ENCODE peak calls at places on chromosomes 4 and X, in eight cellular contexts. One of them, this sample, is unnamed.

GRCh38 chrX:108735087-108735679 is 1.2 kb downstream of the IRS4 start:
- DNase-seq in adrenal gland: no peak
- DNase-seq in thyroid gland: peak; percentile 51
- DNase-seq in GM12891: no peak
- DNase-seq in Peyer's patch: no peak
- DNase-seq in IMR-90: no peak
- DNase-seq in H54: no peak
- DNase-seq in vagina: no peak
- DNase-seq in this sample: peak; percentile 7

GRCh38 chrX:475926-476723 is 89.4 kb upstream of the PPP2R3B start:
- DNase-seq in adrenal gland: no peak
- DNase-seq in Peyer's patch: no peak
- DNase-seq in IMR-90: no peak
- DNase-seq in GM12891: no peak
- DNase-seq in thyroid gland: no peak
- DNase-seq in H54: no peak
- DNase-seq in vagina: no peak
- DNase-seq in this sample: no peak

GRCh38 chrX:25897758-25898157 is 240.4 kb upstream of the MAGEB18 start:
- DNase-seq in thyroid gland: no peak
- DNase-seq in vagina: no peak
- DNase-seq in IMR-90: no peak
- DNase-seq in Peyer's patch: no peak
- DNase-seq in H54: no peak
- DNase-seq in GM12891: no peak
- DNase-seq in adrenal gland: no peak
- DNase-seq in this sample: no peak

GRCh38 chrX:130071611-130072349 is 38.5 kb downstream of the ELF4 start:
- DNase-seq in thyroid gland: no peak
- DNase-seq in adrenal gland: no peak
- DNase-seq in IMR-90: no peak
- DNase-seq in Peyer's patch: no peak
- DNase-seq in vagina: no peak
- DNase-seq in H54: no peak
- DNase-seq in GM12891: no peak
- DNase-seq in this sample: no peak

GRCh38 chrX:30153881-30154260 is 61.5 kb upstream of the MAGEB2 start:
- DNase-seq in adrenal gland: no peak
- DNase-seq in H54: no peak
- DNase-seq in IMR-90: peak; percentile 31
- DNase-seq in Peyer's patch: no peak
- DNase-seq in vagina: no peak
- DNase-seq in GM12891: no peak
- DNase-seq in thyroid gland: no peak
- DNase-seq in this sample: no peak

GRCh38 chrX:140723251-140723650 is 13.7 kb downstream of the LINC00632 start:
- DNase-seq in IMR-90: peak; percentile 19
- DNase-seq in Peyer's patch: no peak
- DNase-seq in adrenal gland: no peak
- DNase-seq in thyroid gland: no peak
- DNase-seq in vagina: no peak
- DNase-seq in H54: no peak
- DNase-seq in GM12891: no peak
- DNase-seq in this sample: no peak

GRCh38 chr4:17376205-17376604 is 135.7 kb downstream of the QDPR start:
- DNase-seq in adrenal gland: no peak
- DNase-seq in GM12891: no peak
- DNase-seq in vagina: no peak
- DNase-seq in thyroid gland: no peak
- DNase-seq in Peyer's patch: no peak
- DNase-seq in H54: no peak
- DNase-seq in IMR-90: peak; percentile 4
- DNase-seq in this sample: no peak

GRCh38 chr4:7041851-7042696 is 1.1 kb upstream of the TADA2B start:
- DNase-seq in H54: peak; percentile 44
- DNase-seq in thyroid gland: peak; percentile 50
- DNase-seq in GM12891: peak; percentile 59
- DNase-seq in IMR-90: peak; percentile 55
- DNase-seq in Peyer's patch: peak; percentile 35
- DNase-seq in adrenal gland: peak; percentile 56
- DNase-seq in vagina: no peak
- DNase-seq in this sample: peak; percentile 20

GRCh38 chr4:127997534-127998388 is 32.6 kb downstream of the ABHD18 start:
- DNase-seq in adrenal gland: no peak
- DNase-seq in vagina: no peak
- DNase-seq in H54: peak; percentile 22
- DNase-seq in IMR-90: peak; percentile 63
- DNase-seq in Peyer's patch: no peak
- DNase-seq in thyroid gland: peak; percentile 5
- DNase-seq in GM12891: peak; percentile 19
- DNase-seq in this sample: no peak

GRCh38 chrX:139113682-139114081 is 402.2 kb upstream of the FGF13 start:
- DNase-seq in vagina: no peak
- DNase-seq in IMR-90: no peak
- DNase-seq in Peyer's patch: no peak
- DNase-seq in adrenal gland: no peak
- DNase-seq in GM12891: no peak
- DNase-seq in thyroid gland: no peak
- DNase-seq in H54: no peak
- DNase-seq in this sample: no peak

GRCh38 chrX:500481-501010 is 113.8 kb upstream of the PPP2R3B start:
- DNase-seq in H54: no peak
- DNase-seq in IMR-90: no peak
- DNase-seq in adrenal gland: no peak
- DNase-seq in GM12891: no peak
- DNase-seq in thyroid gland: no peak
- DNase-seq in vagina: peak; percentile 61
- DNase-seq in Peyer's patch: no peak
- DNase-seq in this sample: no peak

GRCh38 chr4:168593399-168593798 is 96.5 kb downstream of the PALLD start:
- DNase-seq in vagina: no peak
- DNase-seq in adrenal gland: no peak
- DNase-seq in Peyer's patch: no peak
- DNase-seq in IMR-90: peak; percentile 76
- DNase-seq in H54: no peak
- DNase-seq in thyroid gland: no peak
- DNase-seq in GM12891: no peak
- DNase-seq in this sample: no peak

GRCh38 chr4:188299161-188299560 is 159.9 kb downstream of the TRIML1 start:
- DNase-seq in vagina: no peak
- DNase-seq in GM12891: no peak
- DNase-seq in adrenal gland: no peak
- DNase-seq in thyroid gland: no peak
- DNase-seq in IMR-90: peak; percentile 15
- DNase-seq in H54: no peak
- DNase-seq in Peyer's patch: no peak
- DNase-seq in this sample: no peak

GRCh38 chr4:73811841-73812240 is 24.6 kb upstream of the CXCL6 start:
- DNase-seq in H54: no peak
- DNase-seq in thyroid gland: no peak
- DNase-seq in adrenal gland: no peak
- DNase-seq in GM12891: no peak
- DNase-seq in IMR-90: no peak
- DNase-seq in Peyer's patch: no peak
- DNase-seq in vagina: no peak
- DNase-seq in this sample: no peak

GRCh38 chrX:153766871-153767673 is 3.0 kb downstream of the PLXNB3 start:
- DNase-seq in GM12891: no peak
- DNase-seq in adrenal gland: peak; percentile 49
- DNase-seq in H54: no peak
- DNase-seq in Peyer's patch: no peak
- DNase-seq in vagina: no peak
- DNase-seq in IMR-90: no peak
- DNase-seq in thyroid gland: no peak
- DNase-seq in this sample: no peak

GRCh38 chr4:137531951-137532868 is at the start of gene PCDH18:
- DNase-seq in IMR-90: peak; percentile 98
- DNase-seq in adrenal gland: peak; percentile 78
- DNase-seq in H54: peak; percentile 19
- DNase-seq in Peyer's patch: peak; percentile 30
- DNase-seq in thyroid gland: peak; percentile 90
- DNase-seq in GM12891: no peak
- DNase-seq in vagina: no peak
- DNase-seq in this sample: peak; percentile 76
- TF ChIP-seq POLR2A in IMR-90: peak; percentile 79
- TF ChIP-seq POLR2A in adrenal gland: peak; percentile 66
- TF ChIP-seq POLR2A in H54: peak; percentile 16
- TF ChIP-seq POLR2A in Peyer's patch: no peak
- TF ChIP-seq POLR2A in thyroid gland: peak; percentile 78
- TF ChIP-seq POLR2A in GM12891: no peak
- TF ChIP-seq POLR2A in vagina: peak; percentile 61
- TF ChIP-seq POLR2A in this sample: peak; percentile 29

GRCh38 chr4:47729086-47729763 is 108.6 kb downstream of the CORIN start:
- DNase-seq in adrenal gland: no peak
- DNase-seq in IMR-90: peak; percentile 11
- DNase-seq in H54: no peak
- DNase-seq in GM12891: no peak
- DNase-seq in vagina: no peak
- DNase-seq in thyroid gland: no peak
- DNase-seq in Peyer's patch: no peak
- DNase-seq in this sample: no peak
- TF ChIP-seq POLR2A in adrenal gland: no peak
- TF ChIP-seq POLR2A in IMR-90: no peak
- TF ChIP-seq POLR2A in H54: no peak
- TF ChIP-seq POLR2A in GM12891: no peak
- TF ChIP-seq POLR2A in vagina: no peak
- TF ChIP-seq POLR2A in thyroid gland: no peak
- TF ChIP-seq POLR2A in Peyer's patch: no peak
- TF ChIP-seq POLR2A in this sample: no peak

DNA sequence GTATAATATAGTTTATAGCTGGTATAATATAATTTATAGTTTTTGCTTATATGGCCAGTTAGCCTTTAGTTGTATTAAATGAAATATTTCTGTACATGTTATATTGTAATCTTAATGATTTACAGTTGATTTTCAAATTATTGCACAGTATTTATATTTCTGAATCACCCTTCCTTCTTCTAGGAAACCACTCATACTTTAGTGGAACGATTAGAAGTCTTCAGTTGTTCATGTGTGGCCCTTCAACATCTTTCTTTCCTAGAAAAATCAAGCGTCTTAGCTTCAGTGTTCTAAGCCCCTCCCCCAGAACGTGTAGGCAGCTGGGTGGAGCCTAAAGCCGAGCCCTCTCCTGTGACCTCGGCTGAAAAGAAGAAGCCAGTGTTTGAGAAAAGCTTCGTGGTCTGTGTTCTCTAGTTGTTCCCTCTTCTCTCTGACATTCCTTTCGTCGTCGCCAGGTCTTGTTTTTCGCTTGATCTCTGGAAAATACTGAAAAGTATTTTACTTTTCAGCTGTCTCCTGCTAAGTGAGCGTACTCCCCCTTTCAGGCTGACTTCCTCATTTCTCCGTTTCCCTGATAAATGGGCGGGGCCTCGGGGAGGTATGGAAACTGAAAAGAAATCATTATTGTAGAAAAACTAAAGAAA is at the start of gene C4orf33:
- DNase-seq in IMR-90: peak; percentile 66
- DNase-seq in Peyer's patch: peak; percentile 83
- DNase-seq in thyroid gland: peak; percentile 73
- DNase-seq in H54: peak; percentile 27
- DNase-seq in vagina: no peak
- DNase-seq in GM12891: peak; percentile 43
- DNase-seq in adrenal gland: peak; percentile 67
- DNase-seq in this sample: peak; percentile 43
- TF ChIP-seq POLR2A in IMR-90: no peak
- TF ChIP-seq POLR2A in Peyer's patch: peak; percentile 39
- TF ChIP-seq POLR2A in thyroid gland: peak; percentile 39
- TF ChIP-seq POLR2A in H54: peak; percentile 41
- TF ChIP-seq POLR2A in vagina: no peak
- TF ChIP-seq POLR2A in GM12891: peak; percentile 92
- TF ChIP-seq POLR2A in adrenal gland: peak; percentile 48
- TF ChIP-seq POLR2A in this sample: no peak

DNA sequence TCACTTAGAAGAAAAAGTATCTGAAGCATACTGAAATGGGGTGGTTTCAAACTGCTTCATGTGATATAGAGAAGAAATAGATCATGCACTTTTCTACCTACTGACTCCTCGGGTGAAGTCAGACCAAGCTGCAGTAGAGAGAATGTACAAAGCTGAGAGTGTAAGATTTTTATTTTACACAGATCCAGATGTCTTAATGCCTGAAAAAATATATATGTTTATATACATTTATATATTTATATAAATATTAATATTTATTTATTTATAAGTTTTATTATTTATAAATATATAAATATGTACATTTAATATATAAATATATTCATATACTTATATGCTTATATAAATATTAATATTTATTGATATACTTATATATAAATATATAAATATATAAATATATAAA is 171.9 kb upstream of the SPOCK3 start:
- DNase-seq in adrenal gland: no peak
- DNase-seq in H54: no peak
- DNase-seq in IMR-90: no peak
- DNase-seq in thyroid gland: no peak
- DNase-seq in vagina: no peak
- DNase-seq in GM12891: no peak
- DNase-seq in Peyer's patch: no peak
- DNase-seq in this sample: no peak
- TF ChIP-seq POLR2A in adrenal gland: no peak
- TF ChIP-seq POLR2A in H54: no peak
- TF ChIP-seq POLR2A in IMR-90: no peak
- TF ChIP-seq POLR2A in thyroid gland: no peak
- TF ChIP-seq POLR2A in vagina: no peak
- TF ChIP-seq POLR2A in GM12891: no peak
- TF ChIP-seq POLR2A in Peyer's patch: no peak
- TF ChIP-seq POLR2A in this sample: no peak

GRCh38 chr4:36286481-36286871 is 5.1 kb downstream of the DTHD1 start:
- DNase-seq in adrenal gland: no peak
- DNase-seq in Peyer's patch: no peak
- DNase-seq in vagina: no peak
- DNase-seq in GM12891: no peak
- DNase-seq in IMR-90: no peak
- DNase-seq in thyroid gland: no peak
- DNase-seq in H54: no peak
- DNase-seq in this sample: no peak
- TF ChIP-seq POLR2A in adrenal gland: no peak
- TF ChIP-seq POLR2A in Peyer's patch: no peak
- TF ChIP-seq POLR2A in vagina: no peak
- TF ChIP-seq POLR2A in GM12891: no peak
- TF ChIP-seq POLR2A in IMR-90: no peak
- TF ChIP-seq POLR2A in thyroid gland: no peak
- TF ChIP-seq POLR2A in H54: no peak
- TF ChIP-seq POLR2A in this sample: no peak